ENCODE peak calls at places on chromosomes 7 and 10, in seven cellular contexts. E is progenitor cell of endocrine pancreas, H is T-cell, N is head of caudate nucleus, A is colonic mucosa, P is ELR, M is NCI-H510A treated with DMSO at 0.1 percent for 48 hours. I is an unnamed sample.

GRCh38 chr7:116799912-116800311 is 62.5 kb upstream of the CAPZA2 start:
- DNase-seq in E (no peak), H (no peak), N (no peak), A (no peak), P (no peak), M (no peak), I (no peak)

GRCh38 chr7:98840604-98841508 is 29.0 kb downstream of the TMEM130 start:
- DNase-seq in E (no peak), H (no peak), N (no peak), A (no peak), P (no peak), M (no peak), I (no peak)

GRCh38 chr10:124576526-124577420 is 115.2 kb downstream of the LHPP start:
- DNase-seq in E (no peak), H (no peak), N (no peak), A (no peak), P (no peak), M (no peak), I (no peak)

GRCh38 chr10:5033061-5033770 is 29.6 kb upstream of the AKR1C2 start:
- DNase-seq in E (no peak), H (no peak), N (no peak), A (no peak), P (peak), M (no peak), I (no peak)

GRCh38 chr10:33734393-33735110 is 400.1 kb upstream of the NRP1 start:
- DNase-seq in E (no peak), H (no peak), N (no peak), A (no peak), P (no peak), M (no peak), I (no peak)

GRCh38 chr10:129433266-129433665 is 33.8 kb upstream of the MGMT start:
- DNase-seq in E (no peak), H (no peak), N (no peak), A (no peak), P (no peak), M (no peak), I (no peak)

GRCh38 chr7:55019329-55019690 is 493 bp downstream of the EGFR start:
- DNase-seq in E (no peak), H (no peak), N (peak), A (peak), P (peak), M (peak), I (no peak)

GRCh38 chr7:140230517-140230861 is 53.7 kb upstream of the KDM7A start:
- DNase-seq in E (no peak), H (peak), N (peak), A (peak), P (no peak), M (no peak), I (peak)

GRCh38 chr7:479115-479947 is 40.3 kb downstream of the PDGFA start:
- DNase-seq in E (no peak), H (no peak), N (no peak), A (no peak), P (no peak), M (no peak), I (no peak)

GRCh38 chr7:25860206-25860881 is 291.7 kb upstream of the NFE2L3 start:
- DNase-seq in E (no peak), H (no peak), N (no peak), A (no peak), P (peak), M (peak), I (no peak)

GRCh38 chr7:25007668-25008067 is 27.7 kb upstream of the OSBPL3 start:
- DNase-seq in E (no peak), H (no peak), N (no peak), A (no peak), P (no peak), M (no peak), I (no peak)

GRCh38 chr10:81280497-81281479 is 594.2 kb upstream of the NRG3 start:
- DNase-seq in E (no peak), H (no peak), N (no peak), A (no peak), P (no peak), M (no peak), I (no peak)

GRCh38 chr10:60958892-60959601 is 15.1 kb upstream of the RHOBTB1 start:
- DNase-seq in E (no peak), H (no peak), N (no peak), A (no peak), P (peak), M (no peak), I (no peak)

GRCh38 chr7:40680657-40681056 is 545.9 kb downstream of the SUGCT start:
- DNase-seq in E (no peak), H (no peak), N (no peak), A (no peak), P (peak), M (peak), I (no peak)

GRCh38 chr7:139124084-139124914 is 14.8 kb upstream of the ZC3HAV1 start:
- DNase-seq in E (no peak), H (no peak), N (no peak), A (no peak), P (no peak), M (no peak), I (no peak)

GRCh38 chr10:97889461-97890265 is 40.0 kb downstream of the GOLGA7B start:
- DNase-seq in E (no peak), H (peak), N (no peak), A (no peak), P (peak), M (peak), I (no peak)

GRCh38 chr10:12594448-12594944 is 245.1 kb downstream of the CAMK1D start:
- DNase-seq in E (no peak), H (peak), N (no peak), A (no peak), P (no peak), M (no peak), I (no peak)

GRCh38 chr10:21953585-21954057 is 49.9 kb downstream of the DNAJC1 start:
- DNase-seq in E (no peak), H (no peak), N (no peak), A (no peak), P (peak), M (no peak), I (no peak)

GRCh38 chr7:114026486-114027089 is 107.8 kb upstream of the PPP1R3A start:
- DNase-seq in E (no peak), H (peak), N (no peak), A (no peak), P (peak), M (peak), I (no peak)

GRCh38 chr10:88271736-88272135 is 311.4 kb downstream of the RNLS start:
- DNase-seq in E (no peak), H (no peak), N (no peak), A (no peak), P (peak), M (no peak), I (no peak)

GRCh38 chr10:1360581-1361164 is 304.5 kb downstream of the WDR37 start:
- DNase-seq in E (no peak), H (no peak), N (no peak), A (no peak), P (no peak), M (no peak), I (no peak)

GRCh38 chr10:58178811-58179210 is 88.9 kb downstream of the IPMK start:
- DNase-seq in E (no peak), H (no peak), N (no peak), A (no peak), P (peak), M (no peak), I (no peak)

GRCh38 chr7:65974876-65975275 is 7.1 kb downstream of the GUSB start:
- DNase-seq in E (no peak), H (no peak), N (no peak), A (no peak), P (no peak), M (no peak), I (no peak)

GRCh38 chr10:28810062-28810870 is 132.9 kb downstream of the BAMBI start:
- DNase-seq in E (no peak), H (no peak), N (no peak), A (peak), P (no peak), M (no peak), I (no peak)

GRCh38 chr7:134599371-134599770 is 47.3 kb upstream of the BPGM start:
- DNase-seq in E (no peak), H (no peak), N (peak), A (no peak), P (no peak), M (no peak), I (no peak)

GRCh38 chr10:98308602-98309365 is 40.8 kb upstream of the LOXL4 start:
- DNase-seq in E (no peak), H (no peak), N (peak), A (no peak), P (no peak), M (no peak), I (no peak)

I was measured in effector CD8-positive, alpha-beta T cell.